ENCODE peak calls at places on chromosomes 1 and 21, in four cellular contexts. Q, X, C and T are unnamed samples.

GRCh38 chr1:178465011-178465410 is 31.8 kb downstream of the CLEC20A start:
- DNase-seq in Q (no peak), X (no peak), C (no peak), T (peak)

GRCh38 chr1:233863901-233864545 is 40.5 kb upstream of the SLC35F3 start:
- DNase-seq in Q (no peak), X (no peak), C (no peak), T (no peak)

GRCh38 chr1:221801773-221802516 is 60.1 kb upstream of the DUSP10 start:
- DNase-seq in Q (peak), X (no peak), C (no peak), T (peak)

GRCh38 chr1:33640114-33640660 is 167.7 kb downstream of the ZSCAN20 start:
- DNase-seq in Q (no peak), X (no peak), C (no peak), T (no peak)

GRCh38 chr21:19507682-19508260 is 1104.2 kb upstream of the TMPRSS15 start:
- DNase-seq in Q (peak), X (no peak), C (no peak), T (no peak)

GRCh38 chr1:215526147-215526845 is 40.8 kb upstream of the KCTD3 start:
- DNase-seq in Q (peak), X (peak), C (no peak), T (peak)

GRCh38 chr1:117046781-117047180 is 13.3 kb upstream of the TTF2 start:
- DNase-seq in Q (no peak), X (no peak), C (no peak), T (no peak)

GRCh38 chr21:33327792-33328433 is 3.1 kb downstream of the IFNAR1 start:
- DNase-seq in Q (no peak), X (no peak), C (no peak), T (no peak)

GRCh38 chr21:29168874-29169273 is 38.4 kb downstream of the MAP3K7CL start:
- DNase-seq in Q (no peak), X (no peak), C (no peak), T (peak)

GRCh38 chr1:15357808-15358207 is 51.9 kb upstream of the EFHD2 start:
- DNase-seq in Q (no peak), X (no peak), C (no peak), T (no peak)

GRCh38 chr1:59815892-59816291 is 1.1 kb downstream of the HOOK1 start:
- DNase-seq in Q (no peak), X (no peak), C (no peak), T (peak)

GRCh38 chr1:167516404-167517388 is 1.6 kb downstream of the CD247 start:
- DNase-seq in Q (no peak), X (peak), C (no peak), T (no peak)

GRCh38 chr1:84367219-84367618 is 31.1 kb upstream of the DNASE2B start:
- DNase-seq in Q (no peak), X (no peak), C (no peak), T (no peak)

GRCh38 chr1:62294211-62294610 is 25.0 kb downstream of the KANK4 start:
- DNase-seq in Q (peak), X (no peak), C (peak), T (peak)

GRCh38 chr1:23585321-23586022 is 26.2 kb upstream of the ID3 start:
- DNase-seq in Q (no peak), X (no peak), C (no peak), T (peak)

GRCh38 chr1:1282998-1283397 is 2.8 kb downstream of the SCNN1D start:
- DNase-seq in Q (no peak), X (no peak), C (no peak), T (no peak)

GRCh38 chr21:27077501-27077900 is 110.6 kb upstream of the ADAMTS5 start:
- DNase-seq in Q (no peak), X (no peak), C (no peak), T (no peak)

GRCh38 chr21:34343347-34344057 is 20.3 kb upstream of the KCNE2 start:
- DNase-seq in Q (no peak), X (no peak), C (no peak), T (no peak)

GRCh38 chr21:45366476-45366875 is 38.5 kb upstream of the COL18A1 start:
- DNase-seq in Q (no peak), X (no peak), C (no peak), T (no peak)
- H3K27ac ChIP-seq in Q (no peak), X (no peak), C (no peak), T (peak)

GRCh38 chr1:162158624-162159271 is 89.3 kb downstream of the NOS1AP start:
- DNase-seq in Q (no peak), X (no peak), C (no peak), T (no peak)
- H3K27ac ChIP-seq in Q (no peak), X (no peak), C (no peak), T (no peak)

GRCh38 chr1:20836230-20836629 is 49.1 kb upstream of the HP1BP3 start:
- DNase-seq in Q (no peak), X (no peak), C (no peak), T (no peak)
- H3K27ac ChIP-seq in Q (no peak), X (no peak), C (no peak), T (no peak)

GRCh38 chr1:164601399-164602141 is 42.6 kb downstream of the PBX1 start:
- DNase-seq in Q (no peak), X (no peak), C (no peak), T (no peak)
- H3K27ac ChIP-seq in Q (no peak), X (no peak), C (peak), T (no peak)

GRCh38 chr1:204728456-204728855 is 42.9 kb upstream of the LRRN2 start:
- DNase-seq in Q (no peak), X (no peak), C (no peak), T (peak)
- H3K27ac ChIP-seq in Q (no peak), X (no peak), C (no peak), T (no peak)

GRCh38 chr1:8191474-8191873 is 126.4 kb upstream of the SLC45A1 start:
- DNase-seq in Q (no peak), X (no peak), C (no peak), T (no peak)
- H3K27ac ChIP-seq in Q (no peak), X (no peak), C (no peak), T (no peak)

GRCh38 chr1:40939320-40940059 is 40.0 kb upstream of the CTPS1 start:
- DNase-seq in Q (no peak), X (no peak), C (no peak), T (no peak)

GRCh38 chr1:40948741-40949528 is 30.6 kb upstream of the CTPS1 start:
- DNase-seq in Q (peak), X (peak), C (peak), T (peak)

GRCh38 chr1:40944841-40945430 is 34.6 kb upstream of the CTPS1 start:
- DNase-seq in Q (no peak), X (no peak), C (no peak), T (no peak)

GRCh38 chr1:40945491-40945973 is 34.0 kb upstream of the CTPS1 start:
- DNase-seq in Q (no peak), X (no peak), C (no peak), T (no peak)

DNA sequence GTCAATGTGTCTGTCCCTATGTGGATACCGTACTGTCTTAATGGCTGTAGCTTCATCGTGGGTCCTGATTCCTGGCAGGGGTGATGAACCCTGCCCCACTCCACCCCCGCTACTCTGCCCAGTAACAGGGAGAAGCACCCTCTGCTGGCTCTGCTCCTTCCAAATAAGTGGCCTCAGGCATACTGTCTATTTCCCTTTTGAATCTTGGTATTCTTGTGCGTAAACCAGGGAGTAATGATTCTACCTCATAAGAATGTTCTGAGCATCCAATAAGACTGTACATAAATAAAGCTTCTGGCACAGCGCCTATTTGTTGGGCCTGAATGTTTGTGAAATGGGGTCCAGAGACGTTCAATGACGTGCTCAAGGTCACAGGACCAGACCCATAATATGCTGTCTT is 35.2 kb upstream of the CTPS1 start:
- DNase-seq in Q (no peak), X (no peak), C (no peak), T (peak)
- H3K27ac ChIP-seq in Q (no peak), X (no peak), C (no peak), T (no peak)

DNA sequence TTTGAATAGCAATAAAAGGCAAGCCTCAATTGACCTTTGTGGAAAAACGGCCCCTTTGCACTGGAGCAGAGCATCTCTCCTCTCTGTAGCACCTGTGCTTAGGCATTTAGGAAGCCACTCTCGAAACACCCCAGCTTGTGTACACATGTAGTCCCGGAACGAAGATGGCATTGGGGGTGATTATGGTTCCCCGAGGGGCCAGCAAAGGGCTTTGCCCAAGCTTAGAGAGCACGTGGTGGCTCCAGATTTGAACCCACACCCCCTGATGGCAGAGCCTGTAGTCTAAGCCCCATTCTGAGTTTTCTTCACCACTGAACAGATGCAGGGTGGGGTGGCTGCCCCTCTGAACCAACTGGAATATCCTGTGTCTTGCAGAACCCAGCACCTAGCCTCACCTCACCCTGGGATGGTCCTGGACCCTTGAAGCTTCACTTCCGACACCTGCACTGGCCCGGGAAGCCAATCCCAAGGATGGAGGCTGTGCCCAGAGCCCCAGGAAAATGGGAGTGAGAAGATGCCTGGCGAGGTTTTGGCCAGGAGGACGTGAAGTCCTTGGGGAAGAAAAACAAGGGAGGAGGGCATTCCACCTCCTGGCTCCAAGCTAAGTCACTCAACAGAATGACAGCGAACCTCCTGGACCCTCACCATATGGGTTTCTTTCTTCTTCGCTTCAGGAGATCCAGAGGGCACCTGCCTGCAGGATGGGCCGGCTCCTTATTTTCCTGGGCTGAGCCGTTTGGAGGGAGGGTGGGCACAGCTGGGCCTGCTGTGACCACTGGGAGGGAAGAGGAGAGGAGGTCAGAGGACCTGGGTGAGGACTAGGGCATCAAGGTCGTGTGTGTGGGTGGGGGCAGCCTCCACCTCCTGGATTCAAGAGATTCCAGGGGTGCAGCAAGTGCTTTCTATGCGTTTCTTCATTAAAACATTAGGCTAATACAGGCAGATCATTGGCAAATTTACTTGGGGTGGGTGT is 37.7 kb downstream of the IGFN1 start:
- DNase-seq in Q (no peak), X (no peak), C (no peak), T (no peak)
- H3K27ac ChIP-seq in Q (no peak), X (no peak), C (no peak), T (no peak)

DNA sequence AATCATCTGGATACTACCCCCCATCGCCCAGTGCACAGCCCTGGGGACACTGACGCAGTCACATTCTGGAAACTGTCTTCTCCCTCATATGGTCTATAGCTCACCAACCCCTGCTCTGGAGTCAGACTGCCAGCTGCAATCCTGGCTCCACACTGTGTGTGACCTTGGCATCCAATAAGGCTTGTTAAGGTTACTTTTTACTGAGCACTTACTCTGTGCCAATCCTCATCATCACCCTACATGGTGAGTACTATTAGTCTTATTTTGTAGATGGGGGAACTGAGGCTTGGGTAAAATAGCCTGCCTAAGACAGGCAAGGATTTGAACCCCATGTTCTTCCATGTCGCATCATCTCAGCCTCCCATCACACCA is 34.9 kb downstream of the AHDC1 start:
- DNase-seq in Q (peak), X (peak), C (no peak), T (no peak)
- H3K27ac ChIP-seq in Q (peak), X (no peak), C (no peak), T (peak)